ENCODE peak calls at places on chromosomes 1 and 21, in five cellular contexts. One of them, this sample, is unnamed. For H3K9me3, the result is how much of the 10 kb centered on the place peaks cover.

GRCh38 chr1:245800901-245801605 is 646.3 kb downstream of the KIF26B start:
- DNase-seq in CD8-positive, alpha-beta T cell: no peak
- DNase-seq in CD8-positive, alpha-beta memory T cell: no peak
- DNase-seq in neuronal stem cell: no peak
- DNase-seq in CD4-positive, CD25-positive, alpha-beta regulatory T cell: no peak
- DNase-seq in this sample: no peak

GRCh38 chr1:164712131-164713031 is 153.4 kb downstream of the PBX1 start:
- DNase-seq in CD4-positive, CD25-positive, alpha-beta regulatory T cell: no peak
- DNase-seq in neuronal stem cell: no peak
- DNase-seq in CD8-positive, alpha-beta T cell: no peak
- DNase-seq in CD8-positive, alpha-beta memory T cell: no peak
- DNase-seq in this sample: no peak

GRCh38 chr1:51285055-51285454 is 45.3 kb downstream of the TTC39A start:
- DNase-seq in CD4-positive, CD25-positive, alpha-beta regulatory T cell: peak
- DNase-seq in CD8-positive, alpha-beta memory T cell: no peak
- DNase-seq in CD8-positive, alpha-beta T cell: no peak
- DNase-seq in neuronal stem cell: no peak
- DNase-seq in this sample: no peak

GRCh38 chr1:167401260-167401873 is 117.0 kb downstream of the CD247 start:
- DNase-seq in CD8-positive, alpha-beta T cell: peak
- DNase-seq in CD8-positive, alpha-beta memory T cell: peak
- DNase-seq in neuronal stem cell: no peak
- DNase-seq in CD4-positive, CD25-positive, alpha-beta regulatory T cell: peak
- DNase-seq in this sample: no peak

GRCh38 chr1:111837398-111837797 is 81.7 kb downstream of the DDX20 start:
- DNase-seq in neuronal stem cell: no peak
- DNase-seq in CD8-positive, alpha-beta T cell: no peak
- DNase-seq in CD8-positive, alpha-beta memory T cell: no peak
- DNase-seq in CD4-positive, CD25-positive, alpha-beta regulatory T cell: no peak
- DNase-seq in this sample: no peak

GRCh38 chr1:55216078-55216477 is 914 bp upstream of the USP24 start:
- DNase-seq in neuronal stem cell: no peak
- DNase-seq in CD4-positive, CD25-positive, alpha-beta regulatory T cell: peak
- DNase-seq in CD8-positive, alpha-beta memory T cell: no peak
- DNase-seq in CD8-positive, alpha-beta T cell: no peak
- DNase-seq in this sample: no peak

GRCh38 chr1:178011101-178011828 is 41.4 kb upstream of the SEC16B start:
- DNase-seq in neuronal stem cell: no peak
- DNase-seq in CD8-positive, alpha-beta T cell: no peak
- DNase-seq in CD8-positive, alpha-beta memory T cell: no peak
- DNase-seq in CD4-positive, CD25-positive, alpha-beta regulatory T cell: no peak
- DNase-seq in this sample: no peak

GRCh38 chr1:11434506-11434905 is 44.4 kb upstream of the DISP3 start:
- DNase-seq in CD4-positive, CD25-positive, alpha-beta regulatory T cell: peak
- DNase-seq in CD8-positive, alpha-beta memory T cell: no peak
- DNase-seq in neuronal stem cell: no peak
- DNase-seq in CD8-positive, alpha-beta T cell: no peak
- DNase-seq in this sample: no peak

GRCh38 chr1:168833801-168834224 is 104.8 kb upstream of the DPT start:
- DNase-seq in neuronal stem cell: no peak
- DNase-seq in CD4-positive, CD25-positive, alpha-beta regulatory T cell: peak
- DNase-seq in CD8-positive, alpha-beta T cell: no peak
- DNase-seq in CD8-positive, alpha-beta memory T cell: no peak
- DNase-seq in this sample: no peak

GRCh38 chr21:45612096-45613019 is 31.2 kb upstream of the PCBP3 start:
- DNase-seq in CD8-positive, alpha-beta T cell: no peak
- DNase-seq in CD8-positive, alpha-beta memory T cell: no peak
- DNase-seq in neuronal stem cell: no peak
- DNase-seq in CD4-positive, CD25-positive, alpha-beta regulatory T cell: no peak
- DNase-seq in this sample: peak

GRCh38 chr1:54159733-54160316 is 7.0 kb upstream of the CDCP2 start:
- DNase-seq in neuronal stem cell: no peak
- DNase-seq in CD8-positive, alpha-beta memory T cell: no peak
- DNase-seq in CD4-positive, CD25-positive, alpha-beta regulatory T cell: no peak
- DNase-seq in CD8-positive, alpha-beta T cell: no peak
- DNase-seq in this sample: peak

GRCh38 chr1:109248797-109249629 is at the start of gene CELSR2:
- DNase-seq in neuronal stem cell: peak
- DNase-seq in CD8-positive, alpha-beta memory T cell: peak
- DNase-seq in CD4-positive, CD25-positive, alpha-beta regulatory T cell: peak
- DNase-seq in CD8-positive, alpha-beta T cell: peak
- DNase-seq in this sample: peak

GRCh38 chr1:33768106-33768505 is 95.8 kb upstream of the HMGB4 start:
- DNase-seq in CD4-positive, CD25-positive, alpha-beta regulatory T cell: no peak
- DNase-seq in CD8-positive, alpha-beta memory T cell: no peak
- DNase-seq in neuronal stem cell: no peak
- DNase-seq in CD8-positive, alpha-beta T cell: no peak
- DNase-seq in this sample: no peak

GRCh38 chr1:234118911-234119310 is 214.4 kb downstream of the SLC35F3 start:
- DNase-seq in CD8-positive, alpha-beta memory T cell: no peak
- DNase-seq in CD8-positive, alpha-beta T cell: no peak
- DNase-seq in neuronal stem cell: no peak
- DNase-seq in CD4-positive, CD25-positive, alpha-beta regulatory T cell: no peak
- DNase-seq in this sample: no peak

GRCh38 chr1:11458811-11459275 is 20.1 kb upstream of the DISP3 start:
- DNase-seq in neuronal stem cell: no peak
- DNase-seq in CD8-positive, alpha-beta memory T cell: no peak
- DNase-seq in CD4-positive, CD25-positive, alpha-beta regulatory T cell: no peak
- DNase-seq in CD8-positive, alpha-beta T cell: no peak
- DNase-seq in this sample: no peak

GRCh38 chr1:167675440-167675839 is 45.4 kb downstream of the RCSD1 start:
- DNase-seq in CD4-positive, CD25-positive, alpha-beta regulatory T cell: no peak
- DNase-seq in CD8-positive, alpha-beta memory T cell: no peak
- DNase-seq in neuronal stem cell: no peak
- DNase-seq in CD8-positive, alpha-beta T cell: no peak
- DNase-seq in this sample: no peak

GRCh38 chr1:155504207-155504606 is 58.4 kb downstream of the ASH1L start:
- DNase-seq in CD8-positive, alpha-beta T cell: no peak
- DNase-seq in CD8-positive, alpha-beta memory T cell: no peak
- DNase-seq in neuronal stem cell: no peak
- DNase-seq in CD4-positive, CD25-positive, alpha-beta regulatory T cell: peak
- DNase-seq in this sample: no peak

DNA sequence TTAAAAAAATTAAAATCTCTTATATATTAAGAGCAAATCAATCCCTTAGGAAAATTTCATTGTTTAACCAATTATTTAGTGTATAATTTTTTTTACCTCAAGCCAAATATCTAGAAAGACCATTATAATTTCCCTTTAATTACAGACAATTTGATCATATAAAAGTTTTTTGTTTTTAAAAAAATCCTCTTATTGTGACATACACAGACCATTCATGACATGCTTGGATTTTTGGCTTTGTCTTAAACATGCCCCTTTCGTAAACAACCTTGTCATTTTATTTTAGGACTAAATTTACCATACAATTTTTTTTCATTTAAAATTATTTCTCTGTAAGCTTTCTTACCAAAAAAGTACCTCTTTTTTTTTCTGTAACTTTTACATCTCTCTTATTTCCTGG is 14.2 kb upstream of the CYP4B1 start:
- DNase-seq in neuronal stem cell: no peak
- DNase-seq in CD8-positive, alpha-beta memory T cell: no peak
- DNase-seq in CD4-positive, CD25-positive, alpha-beta regulatory T cell: no peak
- DNase-seq in CD8-positive, alpha-beta T cell: no peak
- DNase-seq in this sample: no peak
- H3K9me3 ChIP-seq in neuronal stem cell: under half
- H3K9me3 ChIP-seq in CD8-positive, alpha-beta memory T cell: under half
- H3K9me3 ChIP-seq in CD4-positive, CD25-positive, alpha-beta regulatory T cell: under half
- H3K9me3 ChIP-seq in CD8-positive, alpha-beta T cell: under half
- H3K9me3 ChIP-seq in this sample: under half

DNA sequence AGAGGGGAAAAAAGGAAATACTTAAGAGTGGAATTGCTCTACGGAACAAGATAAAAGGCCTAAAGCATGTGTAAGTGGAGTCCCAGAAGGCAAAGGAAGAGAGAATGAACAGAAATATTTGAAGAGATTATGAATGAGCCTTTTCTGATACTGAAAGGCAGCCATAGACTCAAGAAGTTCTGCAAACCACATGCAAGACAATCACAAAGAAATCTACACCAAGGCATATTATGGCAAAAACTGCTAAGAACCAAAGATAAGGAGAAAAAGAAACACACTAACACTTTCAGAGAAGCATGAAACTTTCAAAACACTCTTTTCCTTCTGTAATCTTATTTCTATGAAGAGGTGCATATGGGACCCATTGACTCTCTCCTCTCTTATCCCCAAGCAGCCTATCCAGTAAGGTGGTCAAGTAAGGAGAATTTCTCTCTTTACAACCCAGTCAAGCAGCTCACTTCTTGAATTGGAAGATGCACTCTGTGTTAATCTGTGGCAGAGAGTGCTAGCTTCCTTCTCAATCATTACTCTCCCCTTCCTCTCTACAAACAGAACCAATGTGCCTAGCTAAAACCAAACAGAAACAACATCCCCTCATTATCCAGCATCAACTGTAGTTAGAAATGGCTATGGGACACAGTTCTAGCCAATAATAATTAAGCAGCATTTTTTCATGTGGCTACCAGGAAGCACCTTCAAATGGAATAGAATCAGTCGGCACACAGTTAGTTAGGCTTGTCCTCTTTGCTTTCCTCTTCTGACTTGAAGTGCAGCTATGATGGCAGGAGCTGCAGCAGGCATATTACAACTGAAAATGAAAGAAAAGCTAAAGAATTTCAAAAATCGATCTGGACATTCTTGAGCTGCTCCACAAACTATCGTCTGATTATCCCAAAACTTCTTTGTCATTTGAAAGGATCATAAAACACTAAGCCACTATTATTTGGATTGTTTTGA is 25.9 kb downstream of the KRTAP19-8 start:
- DNase-seq in CD8-positive, alpha-beta T cell: no peak
- DNase-seq in CD4-positive, CD25-positive, alpha-beta regulatory T cell: peak
- DNase-seq in neuronal stem cell: no peak
- DNase-seq in CD8-positive, alpha-beta memory T cell: no peak
- DNase-seq in this sample: no peak
- H3K9me3 ChIP-seq in CD8-positive, alpha-beta T cell: under half
- H3K9me3 ChIP-seq in CD4-positive, CD25-positive, alpha-beta regulatory T cell: under half
- H3K9me3 ChIP-seq in neuronal stem cell: under half
- H3K9me3 ChIP-seq in CD8-positive, alpha-beta memory T cell: under half
- H3K9me3 ChIP-seq in this sample: under half

DNA sequence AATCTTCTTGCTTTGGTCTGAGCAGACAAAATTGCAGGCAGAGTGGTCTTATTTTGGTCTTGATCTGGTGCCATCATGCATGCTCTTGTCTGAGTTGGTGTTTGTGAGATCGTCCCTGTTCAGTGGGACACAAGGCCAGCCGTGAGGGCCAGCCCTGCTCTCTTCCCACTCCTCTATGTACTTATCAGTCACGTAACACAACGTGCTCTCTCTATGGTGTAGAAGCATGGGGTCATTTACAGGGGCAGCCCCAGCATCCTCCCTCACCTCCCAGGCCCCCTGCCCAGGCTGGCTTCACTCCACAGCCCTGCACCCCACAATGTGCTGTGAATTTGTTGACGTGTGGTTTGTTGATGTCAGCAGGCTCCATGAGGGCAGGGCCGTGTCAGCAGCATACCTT is 18.3 kb upstream of the UTS2 start:
- DNase-seq in CD4-positive, CD25-positive, alpha-beta regulatory T cell: no peak
- DNase-seq in CD8-positive, alpha-beta memory T cell: no peak
- DNase-seq in neuronal stem cell: no peak
- DNase-seq in CD8-positive, alpha-beta T cell: no peak
- DNase-seq in this sample: no peak
- H3K9me3 ChIP-seq in CD4-positive, CD25-positive, alpha-beta regulatory T cell: under half
- H3K9me3 ChIP-seq in CD8-positive, alpha-beta memory T cell: under half
- H3K9me3 ChIP-seq in neuronal stem cell: under half
- H3K9me3 ChIP-seq in CD8-positive, alpha-beta T cell: under half
- H3K9me3 ChIP-seq in this sample: under half

GRCh38 chr1:73736125-73736524 is 461.9 kb downstream of the LRRIQ3 start:
- DNase-seq in neuronal stem cell: no peak
- DNase-seq in CD8-positive, alpha-beta T cell: no peak
- DNase-seq in CD4-positive, CD25-positive, alpha-beta regulatory T cell: no peak
- DNase-seq in CD8-positive, alpha-beta memory T cell: no peak
- DNase-seq in this sample: no peak
- H3K9me3 ChIP-seq in neuronal stem cell: under half
- H3K9me3 ChIP-seq in CD8-positive, alpha-beta T cell: under half
- H3K9me3 ChIP-seq in CD4-positive, CD25-positive, alpha-beta regulatory T cell: under half
- H3K9me3 ChIP-seq in CD8-positive, alpha-beta memory T cell: under half
- H3K9me3 ChIP-seq in this sample: under half

GRCh38 chr1:160496334-160496733 is 26.7 kb downstream of the SLAMF6 start:
- DNase-seq in CD8-positive, alpha-beta T cell: no peak
- DNase-seq in neuronal stem cell: no peak
- DNase-seq in CD4-positive, CD25-positive, alpha-beta regulatory T cell: no peak
- DNase-seq in CD8-positive, alpha-beta memory T cell: no peak
- DNase-seq in this sample: no peak

GRCh38 chr1:160499631-160500030 is 23.4 kb downstream of the SLAMF6 start:
- DNase-seq in CD8-positive, alpha-beta T cell: no peak
- DNase-seq in CD8-positive, alpha-beta memory T cell: no peak
- DNase-seq in neuronal stem cell: no peak
- DNase-seq in CD4-positive, CD25-positive, alpha-beta regulatory T cell: no peak
- DNase-seq in this sample: no peak

GRCh38 chr1:160503087-160503486 is 20.0 kb downstream of the SLAMF6 start:
- DNase-seq in CD8-positive, alpha-beta memory T cell: no peak
- DNase-seq in CD8-positive, alpha-beta T cell: no peak
- DNase-seq in neuronal stem cell: no peak
- DNase-seq in CD4-positive, CD25-positive, alpha-beta regulatory T cell: no peak
- DNase-seq in this sample: no peak

GRCh38 chr1:160504651-160505050 is 18.4 kb downstream of the SLAMF6 start:
- DNase-seq in CD8-positive, alpha-beta memory T cell: no peak
- DNase-seq in CD4-positive, CD25-positive, alpha-beta regulatory T cell: no peak
- DNase-seq in CD8-positive, alpha-beta T cell: no peak
- DNase-seq in neuronal stem cell: no peak
- DNase-seq in this sample: no peak

GRCh38 chr1:160500321-160500990 is 22.6 kb downstream of the SLAMF6 start:
- DNase-seq in CD8-positive, alpha-beta memory T cell: no peak
- DNase-seq in neuronal stem cell: no peak
- DNase-seq in CD4-positive, CD25-positive, alpha-beta regulatory T cell: no peak
- DNase-seq in CD8-positive, alpha-beta T cell: no peak
- DNase-seq in this sample: no peak
- H3K9me3 ChIP-seq in CD8-positive, alpha-beta memory T cell: under half
- H3K9me3 ChIP-seq in neuronal stem cell: under half
- H3K9me3 ChIP-seq in CD4-positive, CD25-positive, alpha-beta regulatory T cell: under half
- H3K9me3 ChIP-seq in CD8-positive, alpha-beta T cell: under half
- H3K9me3 ChIP-seq in this sample: under half

GRCh38 chr1:96233422-96233821 is 488.2 kb upstream of the PTBP2 start:
- DNase-seq in CD8-positive, alpha-beta memory T cell: no peak
- DNase-seq in CD4-positive, CD25-positive, alpha-beta regulatory T cell: no peak
- DNase-seq in neuronal stem cell: no peak
- DNase-seq in CD8-positive, alpha-beta T cell: no peak
- DNase-seq in this sample: no peak

GRCh38 chr1:96236156-96236739 is 485.3 kb upstream of the PTBP2 start:
- DNase-seq in CD8-positive, alpha-beta T cell: no peak
- DNase-seq in CD4-positive, CD25-positive, alpha-beta regulatory T cell: peak
- DNase-seq in neuronal stem cell: peak
- DNase-seq in CD8-positive, alpha-beta memory T cell: no peak
- DNase-seq in this sample: no peak

GRCh38 chr1:96240438-96240837 is 481.1 kb upstream of the PTBP2 start:
- DNase-seq in neuronal stem cell: no peak
- DNase-seq in CD4-positive, CD25-positive, alpha-beta regulatory T cell: no peak
- DNase-seq in CD8-positive, alpha-beta memory T cell: no peak
- DNase-seq in CD8-positive, alpha-beta T cell: no peak
- DNase-seq in this sample: no peak

GRCh38 chr1:96234299-96234698 is 487.3 kb upstream of the PTBP2 start:
- DNase-seq in CD4-positive, CD25-positive, alpha-beta regulatory T cell: no peak
- DNase-seq in CD8-positive, alpha-beta T cell: no peak
- DNase-seq in CD8-positive, alpha-beta memory T cell: no peak
- DNase-seq in neuronal stem cell: no peak
- DNase-seq in this sample: peak

GRCh38 chr1:96238426-96238825 is 483.2 kb upstream of the PTBP2 start:
- DNase-seq in CD8-positive, alpha-beta T cell: no peak
- DNase-seq in CD8-positive, alpha-beta memory T cell: no peak
- DNase-seq in neuronal stem cell: no peak
- DNase-seq in CD4-positive, CD25-positive, alpha-beta regulatory T cell: no peak
- DNase-seq in this sample: no peak
- H3K9me3 ChIP-seq in CD8-positive, alpha-beta T cell: under half
- H3K9me3 ChIP-seq in CD8-positive, alpha-beta memory T cell: under half
- H3K9me3 ChIP-seq in neuronal stem cell: under half
- H3K9me3 ChIP-seq in CD4-positive, CD25-positive, alpha-beta regulatory T cell: under half
- H3K9me3 ChIP-seq in this sample: under half